ENCODE peak calls at places on chromosomes 12 and 14, in six cellular contexts. X is stromal cell of bone marrow; P is activated CD4-positive, alpha-beta T cell treated with anti-CD3 and anti-CD28 coated beads, Interleukin-2, amount 50 U/mL, for 1 hour; O is left cardiac atrium; S is amygdala; Y is AG20443. L is an unnamed sample.

GRCh38 chr12:14260011-14260993 is 105.2 kb upstream of the ATF7IP start:
- DNase-seq in P (no peak), Y (peak; percentile 88), X (peak; percentile 72), S (peak; percentile 70), O (peak; percentile 96), L (peak; percentile 70)

GRCh38 chr12:70540996-70541395 is 96.2 kb downstream of the PTPRB start:
- DNase-seq in X (no peak), O (no peak), S (no peak), Y (no peak), P (no peak), L (no peak)

GRCh38 chr12:41212625-41213024 is 24.5 kb downstream of the PDZRN4 start:
- DNase-seq in O (no peak), Y (no peak), X (no peak), S (no peak), P (no peak), L (no peak)

GRCh38 chr14:68458840-68459469 is 333.9 kb downstream of the ZFP36L1 start:
- DNase-seq in Y (peak; percentile 54), P (no peak), O (peak; percentile 53), X (peak; percentile 55), S (no peak), L (no peak)

GRCh38 chr12:108815875-108816594 is 41.3 kb downstream of the SSH1 start:
- DNase-seq in Y (peak; percentile 45), X (no peak), S (no peak), P (no peak), O (no peak), L (no peak)

GRCh38 chr14:33484264-33484663 is 466.6 kb downstream of the EGLN3 start:
- DNase-seq in P (no peak), S (no peak), X (no peak), O (no peak), Y (no peak), L (no peak)

GRCh38 chr14:67395876-67396189 is 16.1 kb downstream of the PLEK2 start:
- DNase-seq in S (no peak), O (no peak), X (no peak), Y (no peak), P (no peak), L (no peak)

GRCh38 chr14:71720978-71721624 is 211.1 kb upstream of the RGS6 start:
- DNase-seq in O (no peak), S (no peak), X (peak; percentile 66), P (no peak), Y (peak; percentile 67), L (no peak)

GRCh38 chr14:22691171-22691570 is 47.0 kb upstream of the OR6J1 start:
- DNase-seq in S (no peak), Y (peak; percentile 29), X (no peak), P (no peak), O (no peak), L (no peak)

GRCh38 chr14:104422301-104423223 is 157.0 kb upstream of the C14orf180 start:
- DNase-seq in O (no peak), X (no peak), S (no peak), Y (no peak), P (no peak), L (no peak)

GRCh38 chr12:101298426-101298825 is 18.5 kb downstream of the UTP20 start:
- DNase-seq in P (no peak), X (peak; percentile 55), O (no peak), S (no peak), Y (peak; percentile 61), L (no peak)

GRCh38 chr12:108425238-108425795 is 86.2 kb upstream of the CMKLR1 start:
- DNase-seq in O (no peak), X (no peak), P (no peak), S (no peak), Y (no peak), L (peak; percentile 45)

GRCh38 chr14:94447206-94447605 is 5.4 kb downstream of the SERPINA11 start:
- DNase-seq in Y (no peak), P (no peak), O (no peak), X (no peak), S (no peak), L (no peak)

GRCh38 chr12:5458229-5459050 is 26.5 kb downstream of the NTF3 start:
- DNase-seq in X (no peak), Y (no peak), P (no peak), S (no peak), O (no peak), L (no peak)

GRCh38 chr14:100738269-100738691 is 11.6 kb downstream of the DLK1 start:
- DNase-seq in X (no peak), S (no peak), O (peak; percentile 2), Y (no peak), P (no peak), L (no peak)

GRCh38 chr14:87005336-87005735 is 987.6 kb downstream of the GALC start:
- DNase-seq in S (no peak), O (no peak), P (no peak), Y (peak; percentile 17), X (no peak), L (no peak)

GRCh38 chr12:52634266-52635056 is 16.1 kb upstream of the KRT73 start:
- DNase-seq in X (no peak), S (peak; percentile 76), P (no peak), Y (no peak), O (peak; percentile 72), L (no peak)

GRCh38 chr14:74950795-74951442 is 4.5 kb downstream of the PGF start:
- DNase-seq in X (no peak), O (no peak), P (no peak), S (no peak), Y (no peak), L (no peak)

GRCh38 chr12:94245984-94246383 is 97.6 kb downstream of the PLXNC1 start:
- DNase-seq in X (no peak), O (no peak), Y (no peak), S (no peak), P (no peak), L (no peak)

GRCh38 chr12:31206038-31206670 is 119.8 kb downstream of the SINHCAF start:
- DNase-seq in O (no peak), Y (no peak), S (no peak), P (no peak), X (peak; percentile 31), L (no peak)

GRCh38 chr14:84882830-84883229 is 647.1 kb upstream of the FLRT2 start:
- DNase-seq in O (no peak), S (no peak), Y (no peak), X (no peak), P (no peak), L (no peak)

GRCh38 chr14:89417469-89418225 is 614 bp upstream of the FOXN3 start:
- DNase-seq in P (peak; percentile 53), Y (peak; percentile 48), S (peak; percentile 71), X (no peak), O (peak; percentile 62), L (peak; percentile 52)

GRCh38 chr12:109772622-109773321 is 59.1 kb downstream of the FAM222A start:
- DNase-seq in O (no peak), Y (no peak), P (no peak), X (no peak), S (no peak), L (no peak)

GRCh38 chr14:101020971-101021370 is 117.4 kb upstream of the RTL1 start:
- DNase-seq in S (no peak), P (no peak), X (no peak), O (no peak), Y (no peak), L (no peak)

GRCh38 chr12:2192231-2192630 is 139.4 kb downstream of the CACNA1C start:
- DNase-seq in X (no peak), O (no peak), P (no peak), S (no peak), Y (no peak), L (no peak)

GRCh38 chr12:70031046-70031445 is 206.0 kb downstream of the MYRFL start:
- DNase-seq in X (no peak), O (no peak), S (no peak), Y (no peak), P (no peak), L (no peak)

GRCh38 chr14:32197919-32198318 is 3.9 kb upstream of the RNU6-7 start:
- DNase-seq in X (no peak), O (no peak), P (no peak), Y (no peak), S (no peak), L (no peak)

L was measured in NCI-H2107.